ENCODE peak calls at places on chromosomes 11 and 22, in seven cellular contexts. K, C, G, A, R, T and P are unnamed samples.

GRCh38 chr11:65642014-65642671 is 4.2 kb downstream of the SIPA1 start:
- DNase-seq in T (no peak), K (no peak), R (no peak), C (no peak), G (no peak), A (peak; percentile 55), P (no peak)

GRCh38 chr22:27105142-27106025 is 448.0 kb downstream of the MIAT start:
- DNase-seq in T (peak; percentile 25), K (peak; percentile 88), R (peak; percentile 31), C (peak; percentile 37), G (peak; percentile 44), A (no peak), P (peak; percentile 48)

GRCh38 chr11:85724750-85725465 is 38.9 kb upstream of the CCDC89 start:
- DNase-seq in T (no peak), R (no peak), K (no peak), C (no peak), A (no peak), G (no peak), P (no peak)

GRCh38 chr11:17991799-17992433 is 20.9 kb downstream of the SERGEF start:
- DNase-seq in G (no peak), R (no peak), K (no peak), T (peak; percentile 57), A (no peak), C (peak; percentile 45), P (no peak)

GRCh38 chr11:18668131-18668530 is 30.4 kb upstream of the TMEM86A start:
- DNase-seq in T (no peak), A (no peak), C (no peak), G (no peak), K (no peak), R (no peak), P (no peak)

GRCh38 chr11:132817387-132817786 is 714.9 kb downstream of the OPCML start:
- DNase-seq in R (no peak), K (no peak), A (no peak), T (no peak), C (no peak), G (no peak), P (no peak)

GRCh38 chr22:42933783-42934144 is 76.7 kb upstream of the ARFGAP3 start:
- DNase-seq in G (no peak), A (no peak), K (no peak), R (no peak), C (no peak), T (peak; percentile 91), P (no peak)

GRCh38 chr11:19868871-19869270 is 156.2 kb downstream of the NAV2 start:
- DNase-seq in C (no peak), A (no peak), T (no peak), R (no peak), K (no peak), G (no peak), P (no peak)

GRCh38 chr22:37472418-37473006 is 13.7 kb downstream of the MFNG start:
- DNase-seq in A (no peak), T (peak; percentile 22), R (no peak), K (no peak), G (no peak), C (peak; percentile 68), P (no peak)

GRCh38 chr11:84626256-84626655 is 1000.9 kb downstream of the DLG2 start:
- DNase-seq in C (no peak), T (peak; percentile 23), K (no peak), R (no peak), G (no peak), A (no peak), P (no peak)

GRCh38 chr11:8777907-8778767 is 95.5 kb downstream of the RPL27A start:
- DNase-seq in C (peak; percentile 50), A (no peak), K (peak; percentile 69), T (peak; percentile 50), R (peak; percentile 51), G (no peak), P (peak; percentile 56)

GRCh38 chr22:21074092-21074715 is 28.5 kb downstream of the LRRC74B start:
- DNase-seq in G (no peak), C (no peak), A (no peak), T (peak; percentile 92), K (no peak), R (no peak), P (no peak)

GRCh38 chr11:133339495-133340140 is 192.7 kb downstream of the OPCML start:
- DNase-seq in K (no peak), A (no peak), R (no peak), G (no peak), C (no peak), T (peak; percentile 2), P (no peak)

GRCh38 chr11:48001438-48002021 is 21.2 kb downstream of the PTPRJ start:
- DNase-seq in G (no peak), R (peak; percentile 33), T (no peak), A (no peak), C (no peak), K (no peak), P (no peak)

GRCh38 chr22:24894998-24895397 is 51.5 kb downstream of the LHFPL7 start:
- DNase-seq in K (peak; percentile 62), A (peak; percentile 76), R (peak; percentile 62), G (peak; percentile 60), C (peak; percentile 87), T (peak; percentile 55), P (no peak)

GRCh38 chr11:124895471-124895971 is 2.1 kb downstream of the ROBO4 start:
- DNase-seq in K (no peak), T (no peak), G (no peak), A (no peak), C (no peak), R (no peak), P (no peak)

GRCh38 chr11:116256155-116256554 is 516.6 kb downstream of the BUD13 start:
- DNase-seq in K (no peak), C (no peak), T (no peak), A (no peak), R (no peak), G (no peak), P (no peak)

GRCh38 chr11:116255234-116255953 is 517.4 kb downstream of the BUD13 start:
- DNase-seq in T (no peak), G (no peak), R (no peak), A (no peak), C (no peak), K (no peak), P (no peak)

GRCh38 chr11:116258821-116259220 is 514.0 kb downstream of the BUD13 start:
- DNase-seq in R (no peak), G (no peak), T (no peak), K (no peak), A (no peak), C (no peak), P (no peak)

GRCh38 chr11:116257092-116257491 is 515.7 kb downstream of the BUD13 start:
- DNase-seq in K (no peak), A (no peak), G (no peak), R (no peak), C (no peak), T (peak; percentile 1), P (no peak)

GRCh38 chr11:116257871-116258270 is 514.9 kb downstream of the BUD13 start:
- DNase-seq in K (no peak), G (no peak), T (no peak), C (no peak), R (no peak), A (no peak), P (no peak)
- H3K27me3 ChIP-seq in K (no peaks in the 10 kb centered on the region), G (peaks cover 35% of the 10 kb centered on the region), T (no peaks in the 10 kb centered on the region), C (no peaks in the 10 kb centered on the region), R (no peaks in the 10 kb centered on the region), A (peaks cover 18% of the 10 kb centered on the region), P (no peaks in the 10 kb centered on the region)

DNA sequence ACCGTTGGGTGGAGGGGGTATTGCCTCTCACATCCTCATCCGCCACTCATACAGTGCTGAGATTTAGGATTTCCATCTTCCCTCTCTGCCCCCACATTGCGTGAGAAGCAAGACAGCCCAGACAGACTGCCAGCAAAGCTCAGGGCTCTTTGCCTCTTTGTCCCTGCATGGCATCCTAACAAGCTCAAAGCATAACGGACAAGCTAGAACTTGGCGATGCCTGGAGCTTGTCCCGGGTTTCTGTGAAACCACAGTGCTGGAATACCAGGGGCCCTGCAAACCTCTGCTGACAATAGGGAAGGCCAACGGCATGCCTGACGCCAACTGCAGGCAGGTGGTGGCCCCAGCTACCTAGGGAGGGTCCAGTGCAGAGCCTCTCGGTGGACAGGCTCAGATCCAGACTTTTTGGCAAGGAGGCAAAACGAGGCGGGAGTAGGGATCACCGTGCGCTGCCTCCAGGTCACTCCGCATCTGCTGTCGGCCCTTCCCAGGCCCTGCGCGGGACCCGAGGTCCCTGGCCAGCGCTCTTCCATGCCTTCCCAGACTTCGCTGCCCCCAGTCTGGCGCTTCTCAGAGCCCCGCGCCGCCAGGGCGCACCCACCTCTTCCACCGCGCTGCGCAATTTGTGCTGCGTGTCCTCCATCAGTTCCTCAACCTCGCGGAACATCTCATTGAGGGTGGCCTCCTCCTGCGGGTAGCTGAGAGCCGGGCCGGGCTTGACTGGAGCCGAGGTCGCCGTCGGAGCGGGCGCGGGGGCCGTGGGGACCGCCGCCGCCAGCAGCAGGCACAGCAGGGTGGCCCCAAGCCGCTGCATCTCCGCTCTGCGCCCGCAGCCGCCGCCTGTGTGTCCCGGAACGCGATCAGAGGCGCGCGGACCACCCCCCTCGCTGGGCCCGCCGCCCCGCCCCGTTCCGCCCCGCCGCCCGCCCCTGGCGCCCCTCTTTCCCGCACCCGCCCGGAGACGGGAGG is at the start of gene DKK3:
- DNase-seq in A (no peak), T (peak; percentile 81), C (no peak), K (no peak), G (no peak), R (peak; percentile 86), P (peak; percentile 45)
- H3K27me3 ChIP-seq in A (peaks cover 30% of the 10 kb centered on the region), T (no peaks in the 10 kb centered on the region), C (no peaks in the 10 kb centered on the region), K (no peaks in the 10 kb centered on the region), G (no peaks in the 10 kb centered on the region), R (no peaks in the 10 kb centered on the region), P (no peaks in the 10 kb centered on the region)

GRCh38 chr22:22853713-22854112 is 33.9 kb upstream of the IGLL5 start:
- DNase-seq in A (no peak), G (no peak), K (no peak), R (no peak), C (no peak), T (no peak), P (no peak)
- H3K27me3 ChIP-seq in A (peaks cover 7% of the 10 kb centered on the region), G (peaks cover 6% of the 10 kb centered on the region), K (no peaks in the 10 kb centered on the region), R (no peaks in the 10 kb centered on the region), C (no peaks in the 10 kb centered on the region), T (no peaks in the 10 kb centered on the region), P (peaks cover 3% of the 10 kb centered on the region)

GRCh38 chr11:45298718-45299117 is 12.6 kb upstream of the SYT13 start:
- DNase-seq in T (no peak), G (no peak), C (no peak), K (no peak), A (no peak), R (no peak), P (no peak)

GRCh38 chr11:45289369-45289768 is 3.2 kb upstream of the SYT13 start:
- DNase-seq in T (peak; percentile 69), K (no peak), R (no peak), A (no peak), C (no peak), G (no peak), P (no peak)

GRCh38 chr11:45290586-45290985 is 4.4 kb upstream of the SYT13 start:
- DNase-seq in C (no peak), K (no peak), A (no peak), T (no peak), G (no peak), R (no peak), P (no peak)

GRCh38 chr11:45296085-45296484 is 9.9 kb upstream of the SYT13 start:
- DNase-seq in T (no peak), R (no peak), K (no peak), G (no peak), C (no peak), A (no peak), P (no peak)

DNA sequence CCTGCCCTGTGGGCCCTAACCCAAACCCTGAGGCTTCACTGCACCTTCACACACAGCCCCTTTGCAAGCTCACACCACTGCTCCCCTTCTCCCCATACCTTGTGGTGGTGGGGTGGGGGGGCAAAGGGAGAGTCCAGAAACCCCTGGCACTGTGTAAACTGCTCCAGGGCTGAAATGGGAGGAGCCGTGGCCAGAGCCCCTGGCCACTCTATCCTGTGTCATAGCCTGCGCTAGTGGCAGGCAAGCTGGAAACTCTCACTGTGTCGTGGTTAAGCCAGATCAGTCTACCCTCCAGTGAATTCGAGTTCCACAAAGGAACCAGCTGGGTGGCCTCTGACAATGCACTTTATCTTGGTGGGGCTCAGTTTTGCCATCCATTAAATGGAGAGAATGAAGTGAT is 8.4 kb upstream of the SYT13 start:
- DNase-seq in K (no peak), T (no peak), G (no peak), A (no peak), R (no peak), C (no peak), P (no peak)
- H3K27me3 ChIP-seq in K (no peaks in the 10 kb centered on the region), T (peaks cover 5% of the 10 kb centered on the region), G (peaks cover 42% of the 10 kb centered on the region), A (peaks cover 14% of the 10 kb centered on the region), R (no peaks in the 10 kb centered on the region), C (no peaks in the 10 kb centered on the region), P (no peaks in the 10 kb centered on the region)